ENCODE peak calls at places on chromosomes 7 and 10, in six cellular contexts. J is spleen, S is dorsolateral prefrontal cortex, M is GM23338, N is HCT116, Y is endodermal cell. V is an unnamed sample.

GRCh38 chr10:119445935-119446317 is 96.6 kb downstream of the RGS10 start:
- DNase-seq in Y (no peak), M (no peak), S (no peak), J (no peak), N (no peak), V (no peak)

GRCh38 chr7:64655811-64656210 is 10.1 kb upstream of the ZNF107 start:
- DNase-seq in J (no peak), M (no peak), N (no peak), S (no peak), Y (no peak), V (no peak)

GRCh38 chr10:96488161-96488935 is 25.4 kb downstream of the TLL2 start:
- DNase-seq in S (no peak), J (no peak), N (no peak), M (no peak), Y (no peak), V (no peak)

GRCh38 chr7:2196381-2197378 is 36.1 kb downstream of the MAD1L1 start:
- DNase-seq in N (no peak), M (no peak), Y (no peak), S (no peak), J (no peak), V (no peak)

GRCh38 chr10:102632394-102633062 is 11.8 kb upstream of the TRIM8 start:
- DNase-seq in M (no peak), N (no peak), Y (peak; percentile 55), S (no peak), J (peak; percentile 62), V (no peak)

GRCh38 chr10:82277591-82277990 is 402.6 kb downstream of the NRG3 start:
- DNase-seq in Y (no peak), M (no peak), S (no peak), N (no peak), J (no peak), V (no peak)

GRCh38 chr10:85791846-85792532 is 574.6 kb downstream of the GRID1 start:
- DNase-seq in Y (peak; percentile 45), S (no peak), M (peak; percentile 1), J (no peak), N (no peak), V (no peak)

GRCh38 chr10:14468022-14468421 is 137.3 kb upstream of the FRMD4A start:
- DNase-seq in Y (no peak), M (no peak), S (no peak), N (no peak), J (no peak), V (no peak)

GRCh38 chr7:69833964-69834363 is 235.7 kb downstream of the AUTS2 start:
- DNase-seq in N (no peak), J (no peak), S (no peak), M (no peak), Y (no peak), V (no peak)

GRCh38 chr10:100713049-100713858 is 32.1 kb upstream of the PAX2 start:
- DNase-seq in S (no peak), J (peak; percentile 29), M (peak; percentile 63), Y (peak; percentile 73), N (no peak), V (no peak)

GRCh38 chr10:100714566-100714950 is 30.8 kb upstream of the PAX2 start:
- DNase-seq in Y (no peak), N (no peak), J (no peak), M (no peak), S (no peak), V (no peak)

GRCh38 chr10:100713859-100714565 is 31.4 kb upstream of the PAX2 start:
- DNase-seq in N (no peak), S (no peak), Y (no peak), J (peak; percentile 63), M (peak; percentile 22), V (no peak)

GRCh38 chr10:100715445-100716385 is 29.7 kb upstream of the PAX2 start:
- DNase-seq in J (peak; percentile 59), N (no peak), S (no peak), M (peak; percentile 76), Y (peak; percentile 75), V (no peak)

GRCh38 chr10:100715101-100715444 is 30.3 kb upstream of the PAX2 start:
- DNase-seq in Y (no peak), M (peak; percentile 24), J (no peak), N (no peak), S (no peak), V (no peak)
- H3K27me3 ChIP-seq in Y (peaks cover 100% of the 10 kb centered on the region), M (peaks cover 100% of the 10 kb centered on the region), J (peaks cover 90% of the 10 kb centered on the region), N (no peaks in the 10 kb centered on the region), S (peaks cover 79% of the 10 kb centered on the region), V (peaks cover 92% of the 10 kb centered on the region)

GRCh38 chr10:44202952-44203351 is 181.9 kb downstream of the CXCL12 start:
- DNase-seq in Y (no peak), M (no peak), N (no peak), S (no peak), J (no peak), V (no peak)
- H3K27me3 ChIP-seq in Y (no peaks in the 10 kb centered on the region), M (no peaks in the 10 kb centered on the region), N (no peaks in the 10 kb centered on the region), S (no peaks in the 10 kb centered on the region), J (no peaks in the 10 kb centered on the region), V (no peaks in the 10 kb centered on the region)

GRCh38 chr10:69783515-69783914 is 18.2 kb upstream of the COL13A1 start:
- DNase-seq in N (no peak), J (no peak), S (no peak), Y (no peak), M (no peak), V (no peak)
- H3K27me3 ChIP-seq in N (peaks cover 34% of the 10 kb centered on the region), J (peaks cover 28% of the 10 kb centered on the region), S (no peaks in the 10 kb centered on the region), Y (peaks cover 32% of the 10 kb centered on the region), M (peaks cover 2% of the 10 kb centered on the region), V (no peaks in the 10 kb centered on the region)

GRCh38 chr7:149823631-149824199 is 14.5 kb upstream of the ZNF862 start:
- DNase-seq in J (no peak), N (no peak), M (no peak), Y (no peak), S (no peak), V (no peak)
- H3K27me3 ChIP-seq in J (no peaks in the 10 kb centered on the region), N (no peaks in the 10 kb centered on the region), M (no peaks in the 10 kb centered on the region), Y (no peaks in the 10 kb centered on the region), S (no peaks in the 10 kb centered on the region), V (no peaks in the 10 kb centered on the region)

GRCh38 chr7:37230221-37230620 is 218.4 kb downstream of the ELMO1 start:
- DNase-seq in S (no peak), N (no peak), M (no peak), Y (no peak), J (no peak), V (no peak)
- H3K27me3 ChIP-seq in S (no peaks in the 10 kb centered on the region), N (peaks cover 87% of the 10 kb centered on the region), M (no peaks in the 10 kb centered on the region), Y (no peaks in the 10 kb centered on the region), J (no peaks in the 10 kb centered on the region), V (no peaks in the 10 kb centered on the region)